ENCODE peak calls at places on chromosome 3, in ten cellular contexts. I, A, X, N, E, Y, O, S, B and H are unnamed samples.

GRCh38 chr3:135556184-135556583 is 409.3 kb upstream of the PPP2R3A start:
- DNase-seq in E (no peak), O (no peak), Y (no peak), A (no peak), X (no peak), I (no peak), N (no peak), B (no peak), S (no peak), H (no peak)

GRCh38 chr3:193701896-193702644 is 109.1 kb downstream of the OPA1 start:
- DNase-seq in E (no peak), Y (no peak), I (no peak), X (no peak), S (no peak), B (peak; percentile 7), O (no peak), A (peak; percentile 64), N (no peak), H (peak; percentile 42)

GRCh38 chr3:15819576-15819975 is 21.8 kb upstream of the ANKRD28 start:
- DNase-seq in Y (no peak), X (no peak), A (no peak), I (no peak), S (no peak), O (no peak), B (no peak), N (no peak), E (no peak), H (no peak)

GRCh38 chr3:11602886-11603285 is 40.8 kb downstream of the VGLL4 start:
- DNase-seq in I (no peak), B (no peak), O (no peak), A (no peak), E (no peak), Y (no peak), N (no peak), X (no peak), S (no peak), H (no peak)

GRCh38 chr3:13539285-13539625 is 9.7 kb upstream of the FBLN2 start:
- DNase-seq in N (no peak), Y (no peak), O (no peak), B (peak; percentile 33), S (peak; percentile 57), A (peak; percentile 54), I (no peak), E (no peak), X (no peak), H (peak; percentile 20)

GRCh38 chr3:23203651-23204111 is 554 bp downstream of the UBE2E2 start:
- DNase-seq in N (no peak), I (no peak), A (no peak), Y (peak; percentile 8), X (peak; percentile 2), E (peak; percentile 41), B (no peak), O (peak; percentile 6), S (peak; percentile 8), H (no peak)

GRCh38 chr3:132595036-132595435 is 2.0 kb upstream of the ACKR4 start:
- DNase-seq in B (peak; percentile 82), O (peak; percentile 24), E (no peak), X (no peak), A (peak; percentile 41), Y (no peak), N (no peak), I (no peak), S (peak; percentile 56), H (no peak)

GRCh38 chr3:123586131-123586530 is 1.3 kb upstream of the HACD2 start:
- DNase-seq in E (no peak), S (peak; percentile 61), A (peak; percentile 63), X (peak; percentile 14), B (peak; percentile 53), N (no peak), I (no peak), Y (peak; percentile 69), O (peak; percentile 98), H (no peak)

GRCh38 chr3:130480736-130481135 is 36.2 kb upstream of the COL6A6 start:
- DNase-seq in I (no peak), X (no peak), S (peak; percentile 28), O (peak; percentile 68), B (peak; percentile 24), A (peak; percentile 42), Y (no peak), N (peak; percentile 33), E (no peak), H (peak; percentile 55)

GRCh38 chr3:113844622-113845222 is 6.1 kb downstream of the GRAMD1C start:
- DNase-seq in I (no peak), B (peak; percentile 63), Y (no peak), S (peak; percentile 17), X (no peak), E (no peak), A (peak; percentile 51), O (peak; percentile 65), N (no peak), H (no peak)

GRCh38 chr3:36244728-36245127 is 135.6 kb upstream of the STAC start:
- DNase-seq in N (no peak), I (no peak), A (peak; percentile 49), X (no peak), O (no peak), S (peak; percentile 68), Y (no peak), B (peak; percentile 61), E (no peak), H (peak; percentile 29)

GRCh38 chr3:128803307-128803706 is 76.1 kb upstream of the ACAD9 start:
- DNase-seq in X (no peak), Y (no peak), O (no peak), A (no peak), E (no peak), I (no peak), S (no peak), N (no peak), B (no peak), H (no peak)

GRCh38 chr3:128806588-128806987 is 72.8 kb upstream of the ACAD9 start:
- DNase-seq in O (no peak), N (no peak), E (no peak), A (no peak), S (no peak), I (no peak), Y (no peak), B (no peak), X (no peak), H (no peak)

GRCh38 chr3:128804017-128804816 is 75.2 kb upstream of the ACAD9 start:
- DNase-seq in B (peak; percentile 41), A (peak; percentile 53), I (no peak), O (peak; percentile 67), E (no peak), X (no peak), N (no peak), S (peak; percentile 23), Y (peak; percentile 81), H (peak; percentile 16)

GRCh38 chr3:128805771-128806170 is 73.6 kb upstream of the ACAD9 start:
- DNase-seq in Y (no peak), O (no peak), I (no peak), S (peak; percentile 29), X (no peak), B (peak; percentile 40), N (no peak), E (no peak), A (no peak), H (no peak)

GRCh38 chr3:128804817-128805166 is 74.6 kb upstream of the ACAD9 start:
- DNase-seq in N (no peak), B (no peak), S (no peak), Y (no peak), O (no peak), X (no peak), I (no peak), A (no peak), E (no peak), H (no peak)
- H3K4me3 ChIP-seq in N (no peak overlapping the region), B (no peak overlapping the region), S (no peak overlapping the region), Y (no peak overlapping the region), O (no peak overlapping the region), X (no peak overlapping the region), I (no peak overlapping the region), A (no peak overlapping the region), E (peak overlapping the region; percentile 50), H (no peak overlapping the region)

DNA sequence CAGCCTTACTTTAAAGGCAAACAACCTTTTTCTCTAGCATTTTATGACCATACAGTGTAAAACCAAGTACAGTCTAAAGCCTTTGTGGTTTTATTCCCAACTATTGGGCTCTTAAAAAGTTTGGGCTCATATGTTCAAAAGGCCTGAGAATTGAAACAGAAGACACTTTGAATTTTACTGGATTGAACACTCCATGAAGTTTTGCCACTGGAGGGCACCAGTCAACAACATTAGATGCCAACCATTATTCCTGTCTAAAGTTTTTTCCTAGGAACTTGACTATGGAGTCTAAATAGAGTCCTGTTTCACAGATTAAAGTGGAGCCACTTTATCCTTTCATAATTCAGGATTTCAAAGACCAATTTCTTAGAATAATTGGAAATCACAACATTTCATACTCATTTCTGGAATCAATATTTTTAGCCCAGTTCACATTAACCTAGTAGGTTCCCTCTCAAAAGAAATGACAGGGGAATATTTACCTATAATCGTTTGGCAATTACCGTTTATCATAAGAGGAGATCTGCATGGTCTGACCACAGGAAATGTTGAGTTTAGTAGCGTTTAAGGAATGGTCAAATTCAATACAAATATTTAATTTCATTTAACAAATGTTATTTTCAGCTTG is 244.1 kb upstream of the PDZRN3 start:
- DNase-seq in B (peak; percentile 65), A (peak; percentile 44), O (peak; percentile 15), Y (peak; percentile 6), I (no peak), E (no peak), N (no peak), S (peak; percentile 22), X (peak; percentile 6), H (peak; percentile 36)
- TF ChIP-seq CTCF in B (peak; percentile 54), A (peak; percentile 61), O (peak; percentile 50), Y (peak; percentile 62), I (no peak), E (peak; percentile 61), N (peak; percentile 62), S (peak; percentile 62), X (peak; percentile 14), H (peak; percentile 60)

GRCh38 chr3:175073209-175073905 is 214.2 kb downstream of the NAALADL2 start:
- DNase-seq in X (no peak), E (no peak), S (peak; percentile 30), I (no peak), N (no peak), B (no peak), Y (no peak), O (no peak), A (peak; percentile 13), H (no peak)
- H3K4me3 ChIP-seq in X (no peak overlapping the region), E (no peak overlapping the region), S (no peak overlapping the region), I (no peak overlapping the region), N (no peak overlapping the region), B (no peak overlapping the region), Y (no peak overlapping the region), O (no peak overlapping the region), A (no peak overlapping the region), H (no peak overlapping the region)

DNA sequence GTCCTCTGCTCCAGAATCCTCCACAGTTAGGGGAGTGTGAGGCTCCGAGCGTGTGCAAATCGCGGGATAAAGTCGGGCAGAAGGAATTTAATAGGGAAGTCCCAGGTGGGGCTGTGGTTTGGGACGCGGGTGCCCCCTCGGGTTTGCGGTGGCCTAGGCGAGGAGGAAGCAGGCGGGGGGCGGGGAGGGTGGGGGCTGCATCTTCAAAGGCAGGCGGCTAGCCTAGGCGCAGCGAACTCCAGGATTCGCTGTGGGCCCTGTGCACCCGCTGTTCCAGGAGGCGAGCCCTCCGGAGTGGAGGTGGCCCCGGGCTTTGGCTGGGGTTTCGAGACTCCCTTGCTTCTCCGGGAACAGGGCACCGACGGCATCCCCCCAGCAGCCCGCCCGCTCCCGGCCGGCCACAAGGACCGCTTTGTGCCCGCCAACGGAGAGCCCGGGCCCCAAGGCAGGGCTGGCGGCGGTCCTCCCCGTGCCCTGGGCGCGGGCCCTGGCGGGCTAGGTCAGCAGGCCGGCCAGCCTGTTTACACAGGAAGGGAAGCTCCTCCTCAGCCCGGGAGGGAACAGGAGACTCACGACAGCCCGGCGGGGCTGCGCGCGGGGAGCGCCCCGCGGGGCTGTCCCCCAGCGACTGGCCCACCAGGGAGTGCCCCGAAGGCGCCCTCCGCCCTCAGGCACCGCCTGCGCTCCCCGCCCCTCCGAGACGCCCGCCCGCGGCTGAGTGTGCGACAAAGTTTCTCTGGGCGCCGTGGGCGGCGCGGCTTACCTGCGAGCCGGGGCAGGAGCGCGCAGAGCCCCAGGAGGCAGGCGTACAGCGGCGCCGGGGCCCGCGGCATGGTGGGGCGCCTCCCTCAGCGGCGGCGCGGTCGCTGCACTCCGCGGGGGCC is 755 bp downstream of the ITGB5 start:
- DNase-seq in N (peak; percentile 52), B (peak; percentile 57), Y (no peak), E (peak; percentile 51), A (peak; percentile 47), O (peak; percentile 68), S (peak; percentile 24), X (peak; percentile 65), I (peak; percentile 55), H (no peak)
- TF ChIP-seq CTCF in N (no peak), B (no peak), Y (no peak), E (no peak), A (no peak), O (no peak), S (peak; percentile 31), X (no peak), I (no peak), H (no peak)